ENCODE peak calls at places on chromosomes 1 and 21, in ten cellular contexts. One of them, this sample, is unnamed.
A peak's percentile ranks its signal among the peaks of the same experiment; 100 is the strongest.

GRCh38 chr1:21927531-21928237 is 9.4 kb downstream of the HSPG2 start:
- DNase-seq in OCI-LY7: no peak
- DNase-seq in pancreas: no peak
- DNase-seq in K562: peak; percentile 25
- DNase-seq in mucosa of descending colon: peak; percentile 93
- DNase-seq in cardiac muscle cell: no peak
- DNase-seq in lung: no peak
- DNase-seq in neural progenitor cell: no peak
- DNase-seq in fibroblast of lung: no peak
- DNase-seq in SK-N-SH: no peak
- DNase-seq in this sample: peak; percentile 94

GRCh38 chr1:25543425-25544242 is at the start of gene LDLRAP1:
- DNase-seq in OCI-LY7: peak; percentile 76
- DNase-seq in pancreas: peak; percentile 94
- DNase-seq in K562: peak; percentile 98
- DNase-seq in mucosa of descending colon: peak; percentile 84
- DNase-seq in cardiac muscle cell: peak; percentile 86
- DNase-seq in lung: peak; percentile 76
- DNase-seq in neural progenitor cell: peak; percentile 90
- DNase-seq in fibroblast of lung: peak; percentile 64
- DNase-seq in SK-N-SH: peak; percentile 96
- DNase-seq in this sample: peak; percentile 54

GRCh38 chr1:40438391-40439015 is 11.8 kb upstream of the ZFP69B start:
- DNase-seq in OCI-LY7: peak; percentile 62
- DNase-seq in pancreas: no peak
- DNase-seq in K562: peak; percentile 79
- DNase-seq in mucosa of descending colon: no peak
- DNase-seq in cardiac muscle cell: peak; percentile 33
- DNase-seq in lung: no peak
- DNase-seq in neural progenitor cell: peak; percentile 38
- DNase-seq in fibroblast of lung: peak; percentile 13
- DNase-seq in SK-N-SH: peak; percentile 75
- DNase-seq in this sample: no peak

GRCh38 chr1:3377604-3378279 is 76.7 kb upstream of the ARHGEF16 start:
- DNase-seq in OCI-LY7: no peak
- DNase-seq in pancreas: no peak
- DNase-seq in K562: no peak
- DNase-seq in mucosa of descending colon: no peak
- DNase-seq in cardiac muscle cell: no peak
- DNase-seq in lung: no peak
- DNase-seq in neural progenitor cell: no peak
- DNase-seq in fibroblast of lung: no peak
- DNase-seq in SK-N-SH: no peak
- DNase-seq in this sample: no peak

GRCh38 chr1:204924013-204924759 is 53.5 kb downstream of the NFASC start:
- DNase-seq in OCI-LY7: no peak
- DNase-seq in pancreas: no peak
- DNase-seq in K562: no peak
- DNase-seq in mucosa of descending colon: no peak
- DNase-seq in cardiac muscle cell: no peak
- DNase-seq in lung: no peak
- DNase-seq in neural progenitor cell: peak; percentile 20
- DNase-seq in fibroblast of lung: peak; percentile 50
- DNase-seq in SK-N-SH: no peak
- DNase-seq in this sample: peak; percentile 68

GRCh38 chr21:15966216-15966615 is 236.4 kb downstream of the USP25 start:
- DNase-seq in OCI-LY7: no peak
- DNase-seq in pancreas: no peak
- DNase-seq in K562: no peak
- DNase-seq in mucosa of descending colon: no peak
- DNase-seq in cardiac muscle cell: no peak
- DNase-seq in lung: no peak
- DNase-seq in neural progenitor cell: no peak
- DNase-seq in fibroblast of lung: no peak
- DNase-seq in SK-N-SH: peak; percentile 27
- DNase-seq in this sample: no peak

GRCh38 chr1:12608311-12608957 is 9.6 kb downstream of the DHRS3 start:
- DNase-seq in OCI-LY7: no peak
- DNase-seq in pancreas: no peak
- DNase-seq in K562: no peak
- DNase-seq in mucosa of descending colon: peak; percentile 3
- DNase-seq in cardiac muscle cell: no peak
- DNase-seq in lung: no peak
- DNase-seq in neural progenitor cell: no peak
- DNase-seq in fibroblast of lung: peak; percentile 78
- DNase-seq in SK-N-SH: no peak
- DNase-seq in this sample: no peak

GRCh38 chr1:19067187-19067911 is 110.9 kb upstream of the IFFO2 start:
- DNase-seq in OCI-LY7: no peak
- DNase-seq in pancreas: peak; percentile 73
- DNase-seq in K562: no peak
- DNase-seq in mucosa of descending colon: peak; percentile 76
- DNase-seq in cardiac muscle cell: no peak
- DNase-seq in lung: no peak
- DNase-seq in neural progenitor cell: peak; percentile 82
- DNase-seq in fibroblast of lung: no peak
- DNase-seq in SK-N-SH: peak; percentile 63
- DNase-seq in this sample: no peak

GRCh38 chr1:79517425-79518219 is 511.1 kb upstream of the ADGRL4 start:
- DNase-seq in OCI-LY7: peak; percentile 40
- DNase-seq in pancreas: no peak
- DNase-seq in K562: no peak
- DNase-seq in mucosa of descending colon: no peak
- DNase-seq in cardiac muscle cell: no peak
- DNase-seq in lung: no peak
- DNase-seq in neural progenitor cell: no peak
- DNase-seq in fibroblast of lung: no peak
- DNase-seq in SK-N-SH: no peak
- DNase-seq in this sample: no peak

GRCh38 chr1:17531682-17532487 is 7.6 kb upstream of the ARHGEF10L start:
- DNase-seq in OCI-LY7: no peak
- DNase-seq in pancreas: peak; percentile 63
- DNase-seq in K562: no peak
- DNase-seq in mucosa of descending colon: peak; percentile 85
- DNase-seq in cardiac muscle cell: peak; percentile 37
- DNase-seq in lung: no peak
- DNase-seq in neural progenitor cell: peak; percentile 6
- DNase-seq in fibroblast of lung: peak; percentile 52
- DNase-seq in SK-N-SH: no peak
- DNase-seq in this sample: no peak

GRCh38 chr1:181314010-181314409 is 169.3 kb upstream of the CACNA1E start:
- DNase-seq in OCI-LY7: no peak
- DNase-seq in pancreas: no peak
- DNase-seq in K562: no peak
- DNase-seq in mucosa of descending colon: no peak
- DNase-seq in cardiac muscle cell: no peak
- DNase-seq in lung: no peak
- DNase-seq in neural progenitor cell: no peak
- DNase-seq in fibroblast of lung: no peak
- DNase-seq in SK-N-SH: no peak
- DNase-seq in this sample: no peak

GRCh38 chr1:221098462-221099406 is 219.5 kb downstream of the HLX start:
- DNase-seq in OCI-LY7: no peak
- DNase-seq in pancreas: no peak
- DNase-seq in K562: no peak
- DNase-seq in mucosa of descending colon: no peak
- DNase-seq in cardiac muscle cell: no peak
- DNase-seq in lung: no peak
- DNase-seq in neural progenitor cell: no peak
- DNase-seq in fibroblast of lung: peak; percentile 21
- DNase-seq in SK-N-SH: no peak
- DNase-seq in this sample: no peak

GRCh38 chr1:2228684-2229031 is 539 bp downstream of the SKI start:
- DNase-seq in OCI-LY7: peak; percentile 33
- DNase-seq in pancreas: peak; percentile 77
- DNase-seq in K562: no peak
- DNase-seq in mucosa of descending colon: peak; percentile 71
- DNase-seq in cardiac muscle cell: no peak
- DNase-seq in lung: no peak
- DNase-seq in neural progenitor cell: no peak
- DNase-seq in fibroblast of lung: no peak
- DNase-seq in SK-N-SH: no peak
- DNase-seq in this sample: no peak

GRCh38 chr1:229431270-229432115 is 2.4 kb downstream of the ACTA1 start:
- DNase-seq in OCI-LY7: no peak
- DNase-seq in pancreas: no peak
- DNase-seq in K562: no peak
- DNase-seq in mucosa of descending colon: no peak
- DNase-seq in cardiac muscle cell: no peak
- DNase-seq in lung: no peak
- DNase-seq in neural progenitor cell: no peak
- DNase-seq in fibroblast of lung: no peak
- DNase-seq in SK-N-SH: no peak
- DNase-seq in this sample: no peak

GRCh38 chr1:109191377-109191776 is 22.3 kb upstream of the SARS1 start:
- DNase-seq in OCI-LY7: peak; percentile 32
- DNase-seq in pancreas: no peak
- DNase-seq in K562: peak; percentile 84
- DNase-seq in mucosa of descending colon: no peak
- DNase-seq in cardiac muscle cell: no peak
- DNase-seq in lung: no peak
- DNase-seq in neural progenitor cell: peak; percentile 66
- DNase-seq in fibroblast of lung: no peak
- DNase-seq in SK-N-SH: no peak
- DNase-seq in this sample: no peak
- TF ChIP-seq CTCF in OCI-LY7: peak; percentile 71
- TF ChIP-seq CTCF in pancreas: no peak
- TF ChIP-seq CTCF in K562: peak; percentile 70
- TF ChIP-seq CTCF in mucosa of descending colon: no peak
- TF ChIP-seq CTCF in cardiac muscle cell: no peak
- TF ChIP-seq CTCF in lung: no peak
- TF ChIP-seq CTCF in neural progenitor cell: peak; percentile 57
- TF ChIP-seq CTCF in fibroblast of lung: peak; percentile 4
- TF ChIP-seq CTCF in SK-N-SH: no peak
- TF ChIP-seq CTCF in this sample: no peak

GRCh38 chr1:27237112-27237511 is 2.7 kb downstream of the WDTC1 start:
- DNase-seq in OCI-LY7: no peak
- DNase-seq in pancreas: no peak
- DNase-seq in K562: no peak
- DNase-seq in mucosa of descending colon: no peak
- DNase-seq in cardiac muscle cell: no peak
- DNase-seq in lung: no peak
- DNase-seq in neural progenitor cell: no peak
- DNase-seq in fibroblast of lung: no peak
- DNase-seq in SK-N-SH: no peak
- DNase-seq in this sample: no peak
- H3K4me1 ChIP-seq in OCI-LY7: peaks cover 19% of the 10 kb centered on the region
- H3K4me1 ChIP-seq in pancreas: peaks cover 7% of the 10 kb centered on the region
- H3K4me1 ChIP-seq in K562: peaks cover 12% of the 10 kb centered on the region
- H3K4me1 ChIP-seq in mucosa of descending colon: peaks cover 5% of the 10 kb centered on the region
- H3K4me1 ChIP-seq in cardiac muscle cell: no peaks in the 10 kb centered on the region
- H3K4me1 ChIP-seq in lung: peaks cover 1% of the 10 kb centered on the region
- H3K4me1 ChIP-seq in neural progenitor cell: peaks cover 12% of the 10 kb centered on the region
- H3K4me1 ChIP-seq in fibroblast of lung: no peaks in the 10 kb centered on the region
- H3K4me1 ChIP-seq in SK-N-SH: peaks cover 15% of the 10 kb centered on the region
- H3K4me1 ChIP-seq in this sample: peaks cover 9% of the 10 kb centered on the region

GRCh38 chr1:73097917-73098316 is 815.6 kb upstream of the NEGR1 start:
- DNase-seq in OCI-LY7: no peak
- DNase-seq in pancreas: no peak
- DNase-seq in K562: no peak
- DNase-seq in mucosa of descending colon: no peak
- DNase-seq in cardiac muscle cell: peak; percentile 26
- DNase-seq in lung: no peak
- DNase-seq in neural progenitor cell: no peak
- DNase-seq in fibroblast of lung: no peak
- DNase-seq in SK-N-SH: no peak
- DNase-seq in this sample: no peak

DNA sequence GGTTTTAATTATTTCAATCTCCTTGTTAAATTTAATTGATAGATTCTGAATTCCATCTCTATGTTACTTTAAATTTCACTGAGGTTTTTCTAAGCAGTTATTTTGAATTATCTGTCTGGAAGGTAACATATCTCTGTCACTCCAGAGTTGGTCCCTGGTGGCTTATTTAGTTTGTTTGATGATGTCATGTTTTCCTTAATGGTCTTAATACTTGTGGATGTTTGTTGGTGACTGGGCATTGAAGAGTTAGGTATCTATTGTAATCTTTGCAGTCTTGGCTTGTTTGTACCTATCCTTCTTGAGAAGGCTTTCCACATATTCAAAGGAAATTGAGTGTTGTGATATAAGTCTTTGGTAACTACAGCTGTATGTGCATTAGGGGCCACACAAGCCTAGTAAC is 810.0 kb upstream of the NEGR1 start:
- DNase-seq in OCI-LY7: no peak
- DNase-seq in pancreas: no peak
- DNase-seq in K562: no peak
- DNase-seq in mucosa of descending colon: no peak
- DNase-seq in cardiac muscle cell: no peak
- DNase-seq in lung: no peak
- DNase-seq in neural progenitor cell: no peak
- DNase-seq in fibroblast of lung: no peak
- DNase-seq in SK-N-SH: no peak
- DNase-seq in this sample: no peak
- H3K9me3 ChIP-seq in OCI-LY7: no peaks in the 10 kb centered on the region
- H3K9me3 ChIP-seq in pancreas: no peaks in the 10 kb centered on the region
- H3K9me3 ChIP-seq in K562: no peaks in the 10 kb centered on the region
- H3K9me3 ChIP-seq in mucosa of descending colon: no peaks in the 10 kb centered on the region
- H3K9me3 ChIP-seq in cardiac muscle cell: no peaks in the 10 kb centered on the region
- H3K9me3 ChIP-seq in lung: no peaks in the 10 kb centered on the region
- H3K9me3 ChIP-seq in neural progenitor cell: no peaks in the 10 kb centered on the region
- H3K9me3 ChIP-seq in fibroblast of lung: no peaks in the 10 kb centered on the region
- H3K9me3 ChIP-seq in SK-N-SH: no peaks in the 10 kb centered on the region
- H3K9me3 ChIP-seq in this sample: no peaks in the 10 kb centered on the region

GRCh38 chr1:177209357-177209756 is 38.6 kb downstream of the BRINP2 start:
- DNase-seq in OCI-LY7: no peak
- DNase-seq in pancreas: no peak
- DNase-seq in K562: no peak
- DNase-seq in mucosa of descending colon: peak; percentile 53
- DNase-seq in cardiac muscle cell: peak; percentile 91
- DNase-seq in lung: peak; percentile 71
- DNase-seq in neural progenitor cell: peak; percentile 28
- DNase-seq in fibroblast of lung: peak; percentile 100
- DNase-seq in SK-N-SH: no peak
- DNase-seq in this sample: no peak

GRCh38 chr1:177208920-177209319 is 38.2 kb downstream of the BRINP2 start:
- DNase-seq in OCI-LY7: no peak
- DNase-seq in pancreas: no peak
- DNase-seq in K562: no peak
- DNase-seq in mucosa of descending colon: no peak
- DNase-seq in cardiac muscle cell: no peak
- DNase-seq in lung: no peak
- DNase-seq in neural progenitor cell: no peak
- DNase-seq in fibroblast of lung: no peak
- DNase-seq in SK-N-SH: no peak
- DNase-seq in this sample: no peak

GRCh38 chr1:177206831-177207230 is 36.1 kb downstream of the BRINP2 start:
- DNase-seq in OCI-LY7: no peak
- DNase-seq in pancreas: no peak
- DNase-seq in K562: no peak
- DNase-seq in mucosa of descending colon: no peak
- DNase-seq in cardiac muscle cell: peak; percentile 20
- DNase-seq in lung: no peak
- DNase-seq in neural progenitor cell: no peak
- DNase-seq in fibroblast of lung: peak; percentile 13
- DNase-seq in SK-N-SH: no peak
- DNase-seq in this sample: no peak

GRCh38 chr1:177211231-177211630 is 40.5 kb downstream of the BRINP2 start:
- DNase-seq in OCI-LY7: no peak
- DNase-seq in pancreas: no peak
- DNase-seq in K562: no peak
- DNase-seq in mucosa of descending colon: no peak
- DNase-seq in cardiac muscle cell: peak; percentile 67
- DNase-seq in lung: no peak
- DNase-seq in neural progenitor cell: no peak
- DNase-seq in fibroblast of lung: no peak
- DNase-seq in SK-N-SH: no peak
- DNase-seq in this sample: no peak

GRCh38 chr1:177210071-177210470 is 39.3 kb downstream of the BRINP2 start:
- DNase-seq in OCI-LY7: no peak
- DNase-seq in pancreas: no peak
- DNase-seq in K562: no peak
- DNase-seq in mucosa of descending colon: no peak
- DNase-seq in cardiac muscle cell: no peak
- DNase-seq in lung: no peak
- DNase-seq in neural progenitor cell: no peak
- DNase-seq in fibroblast of lung: no peak
- DNase-seq in SK-N-SH: no peak
- DNase-seq in this sample: no peak
- TF ChIP-seq CTCF in OCI-LY7: no peak
- TF ChIP-seq CTCF in pancreas: no peak
- TF ChIP-seq CTCF in K562: no peak
- TF ChIP-seq CTCF in mucosa of descending colon: no peak
- TF ChIP-seq CTCF in cardiac muscle cell: no peak
- TF ChIP-seq CTCF in lung: no peak
- TF ChIP-seq CTCF in neural progenitor cell: no peak
- TF ChIP-seq CTCF in fibroblast of lung: no peak
- TF ChIP-seq CTCF in SK-N-SH: no peak
- TF ChIP-seq CTCF in this sample: no peak

This sample was measured in Caco-2.